ENCODE peak calls at places on chromosomes 13 and 19, in nine cellular contexts. R, A, Y, C, X, H, Z, Q and B are unnamed samples.

GRCh38 chr13:60759499-60759898 is 362.5 kb downstream of the TDRD3 start:
- DNase-seq in R (no peak), Q (peak), C (no peak), H (no peak), Y (no peak), Z (peak), X (no peak), A (no peak), B (no peak)

GRCh38 chr19:30349131-30349730 is 23.0 kb upstream of the ZNF536 start:
- DNase-seq in X (no peak), R (no peak), H (no peak), A (peak), Y (no peak), C (no peak), Z (no peak), Q (no peak), B (no peak)

GRCh38 chr13:33744589-33745369 is 73.2 kb upstream of the RFC3 start:
- DNase-seq in R (peak), A (no peak), Z (peak), C (no peak), Y (no peak), X (no peak), H (no peak), Q (peak), B (no peak)

GRCh38 chr13:40656358-40656757 is 10.1 kb downstream of the FOXO1 start:
- DNase-seq in H (no peak), A (no peak), R (no peak), X (no peak), Q (no peak), Y (no peak), Z (no peak), C (no peak), B (no peak)

GRCh38 chr13:65605386-65605785 is 1624.8 kb downstream of the PCDH9 start:
- DNase-seq in A (no peak), Y (no peak), C (no peak), R (no peak), Q (peak), X (no peak), Z (no peak), H (no peak), B (no peak)

GRCh38 chr19:49801966-49802661 is 11.0 kb downstream of the FUZ start:
- DNase-seq in Y (no peak), Z (peak), A (peak), X (peak), Q (peak), H (no peak), C (no peak), R (peak), B (no peak)

GRCh38 chr19:29672319-29672932 is 7.2 kb downstream of the PLEKHF1 start:
- DNase-seq in X (no peak), R (no peak), H (no peak), Z (no peak), Y (no peak), A (peak), Q (no peak), C (no peak), B (no peak)

GRCh38 chr19:40585677-40586422 is 9.2 kb downstream of the SHKBP1 start:
- DNase-seq in Q (peak), Z (peak), C (no peak), Y (no peak), A (no peak), R (peak), H (no peak), X (no peak), B (no peak)

GRCh38 chr19:5680083-5680436 is 256 bp downstream of the MICOS13 start:
- DNase-seq in X (peak), A (no peak), C (no peak), R (peak), H (no peak), Q (no peak), Z (no peak), Y (no peak), B (no peak)

GRCh38 chr13:31227870-31228269 is 28.1 kb downstream of the B3GLCT start:
- DNase-seq in X (no peak), A (no peak), C (no peak), Z (no peak), Y (no peak), R (no peak), Q (no peak), H (no peak), B (no peak)

GRCh38 chr13:20993661-20994440 is 67.5 kb downstream of the LATS2 start:
- DNase-seq in H (no peak), R (peak), Z (peak), X (no peak), A (no peak), Y (no peak), C (no peak), Q (peak), B (no peak)

GRCh38 chr19:19820774-19821315 is 705 bp downstream of the ZNF506 start:
- DNase-seq in H (no peak), Z (no peak), X (no peak), C (no peak), R (no peak), Q (no peak), A (no peak), Y (no peak), B (no peak)

GRCh38 chr13:30334663-30335386 is 27.5 kb upstream of the KATNAL1 start:
- DNase-seq in A (peak), X (no peak), H (no peak), C (no peak), Z (no peak), Y (no peak), Q (no peak), R (no peak), B (no peak)

GRCh38 chr13:33285420-33286124 is at the start of gene STARD13:
- DNase-seq in Q (peak), Y (peak), H (no peak), X (peak), A (peak), C (no peak), R (peak), Z (peak), B (no peak)